ENCODE peak calls at places on chromosomes 13 and 19, in nine cellular contexts. Q is OCI-LY7; Y is AG04450; R is CD8-positive, alpha-beta T cell; E is right lobe of liver; O is heart right ventricle; M is left ventricle myocardium inferior; T is body of pancreas; D is ascending aorta. F is an unnamed sample.

GRCh38 chr19:3423183-3423829 is 56.9 kb downstream of the NFIC start:
- DNase-seq in Q (no peak), Y (no peak), R (no peak), E (peak; percentile 53), O (peak; percentile 32), M (peak; percentile 51), T (no peak), D (no peak), F (peak; percentile 65)

GRCh38 chr19:35053667-35054293 is 12.3 kb downstream of the HPN start:
- DNase-seq in Q (no peak), Y (no peak), R (no peak), E (no peak), O (no peak), M (no peak), T (no peak), D (no peak), F (no peak)

GRCh38 chr13:31965361-31966066 is 66.1 kb upstream of the FRY start:
- DNase-seq in Q (no peak), Y (no peak), R (no peak), E (no peak), O (no peak), M (no peak), T (no peak), D (no peak), F (no peak)

GRCh38 chr19:1220452-1221037 is 15.0 kb downstream of the STK11 start:
- DNase-seq in Q (peak; percentile 47), Y (no peak), R (no peak), E (no peak), O (no peak), M (no peak), T (no peak), D (no peak), F (no peak)

GRCh38 chr19:5147074-5147970 is 178.4 kb downstream of the KDM4B start:
- DNase-seq in Q (no peak), Y (no peak), R (no peak), E (peak; percentile 15), O (no peak), M (no peak), T (no peak), D (no peak), F (no peak)

GRCh38 chr13:42364613-42365000 is 92.7 kb downstream of the AKAP11 start:
- DNase-seq in Q (no peak), Y (no peak), R (no peak), E (no peak), O (no peak), M (no peak), T (no peak), D (no peak), F (no peak)

GRCh38 chr13:30766957-30767603 is 31.7 kb downstream of the ALOX5AP start:
- DNase-seq in Q (peak; percentile 58), Y (no peak), R (no peak), E (no peak), O (no peak), M (no peak), T (no peak), D (no peak), F (no peak)

GRCh38 chr13:76387561-76387960 is 498.6 kb downstream of the KCTD12 start:
- DNase-seq in Q (no peak), Y (no peak), R (no peak), E (no peak), O (no peak), M (no peak), T (no peak), D (no peak), F (no peak)

GRCh38 chr19:34120846-34121639 is 51.3 kb upstream of the LSM14A start:
- DNase-seq in Q (peak; percentile 59), Y (peak; percentile 20), R (peak; percentile 59), E (peak; percentile 30), O (no peak), M (no peak), T (no peak), D (no peak), F (no peak)

GRCh38 chr19:18465214-18465963 is 27.5 kb upstream of the ISYNA1 start:
- DNase-seq in Q (no peak), Y (no peak), R (no peak), E (no peak), O (no peak), M (no peak), T (no peak), D (no peak), F (no peak)
- H3K27ac ChIP-seq in Q (no peak overlapping the region), Y (peak overlapping the region; percentile 82), R (no peak overlapping the region), E (peak overlapping the region; percentile 11), O (peak overlapping the region; percentile 89), M (peak overlapping the region; percentile 90), T (peak overlapping the region; percentile 79), D (peak overlapping the region; percentile 94), F (peak overlapping the region; percentile 88)

GRCh38 chr19:57578487-57579205 is at the start of gene ZNF416:
- DNase-seq in Q (peak; percentile 99), Y (peak; percentile 97), R (peak; percentile 94), E (peak; percentile 94), O (peak; percentile 99), M (peak; percentile 96), T (peak; percentile 97), D (peak; percentile 99), F (peak; percentile 96)
- TF ChIP-seq CTCF in Q (peak; percentile 56), Y (peak; percentile 11), R (no peak), E (no peak), O (no peak), M (peak; percentile 40), T (no peak), D (no peak), F (peak; percentile 17)

DNA sequence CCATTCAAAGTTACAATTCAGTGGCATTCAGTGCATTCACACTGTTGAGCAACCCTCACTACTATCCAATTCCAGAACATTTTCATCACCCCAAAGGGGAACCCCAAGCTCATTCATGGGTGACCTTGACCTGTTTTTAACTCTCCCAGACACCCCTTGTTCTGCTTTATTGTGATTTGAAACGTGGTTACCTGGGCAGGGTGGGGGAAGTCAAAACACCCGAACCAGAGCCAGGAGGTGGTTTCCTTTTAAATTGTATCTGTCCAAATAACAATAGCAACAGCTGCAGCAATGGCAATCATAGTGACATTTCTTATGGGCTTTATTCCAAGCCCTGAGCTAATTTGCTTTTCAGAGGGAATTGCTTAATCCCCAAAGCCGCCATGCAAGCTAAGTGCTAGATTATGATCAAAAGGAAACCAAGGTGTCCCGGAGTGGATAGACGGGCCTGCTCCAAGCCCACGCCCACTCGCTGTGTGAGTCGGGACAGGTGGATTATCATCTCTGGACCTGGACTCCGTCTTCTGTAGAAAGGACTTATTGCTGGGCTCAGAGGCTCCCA is 6.1 kb downstream of the PTGIR start:
- DNase-seq in Q (peak; percentile 34), Y (no peak), R (no peak), E (no peak), O (no peak), M (no peak), T (peak; percentile 85), D (no peak), F (peak; percentile 13)
- H3K27ac ChIP-seq in Q (peak overlapping the region; percentile 42), Y (no peak overlapping the region), R (peak overlapping the region; percentile 21), E (no peak overlapping the region), O (peak overlapping the region; percentile 55), M (peak overlapping the region; percentile 85), T (peak overlapping the region; percentile 92), D (peak overlapping the region; percentile 98), F (peak overlapping the region; percentile 63)

DNA sequence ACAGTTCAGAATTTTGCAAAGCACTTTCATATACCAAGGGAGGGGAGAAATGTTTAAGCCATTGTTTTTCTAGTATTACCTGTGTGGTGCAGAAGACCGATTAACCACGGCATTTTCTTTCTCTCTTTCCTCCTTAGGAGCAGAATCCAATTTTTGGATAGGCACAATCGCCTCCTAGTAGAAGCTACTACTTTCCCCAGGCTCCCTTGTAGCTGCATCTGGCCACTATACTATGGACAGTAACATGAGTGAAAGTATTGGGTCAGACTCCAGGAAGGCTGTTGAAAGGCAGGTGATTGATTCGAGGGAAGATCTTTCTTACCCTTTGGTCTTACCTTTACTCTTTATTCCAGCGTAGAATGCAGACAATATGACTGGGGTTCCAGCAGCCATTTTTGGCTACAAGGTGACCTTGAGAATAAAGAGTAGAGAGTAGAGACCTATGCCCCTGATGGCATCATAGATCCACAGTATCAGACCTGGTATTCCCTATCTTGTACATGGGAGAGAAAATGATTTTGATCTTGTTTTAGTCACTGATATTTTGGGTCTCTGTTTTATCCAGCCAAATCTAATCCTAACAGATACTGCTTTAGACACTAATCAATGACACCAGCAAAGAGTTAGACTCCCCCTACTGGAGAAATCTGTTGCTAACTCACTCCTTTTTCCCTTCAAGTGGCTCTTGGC is 77.0 kb downstream of the LRRC63 start:
- DNase-seq in Q (peak; percentile 67), Y (no peak), R (no peak), E (no peak), O (no peak), M (no peak), T (no peak), D (no peak), F (no peak)
- TF ChIP-seq CTCF in Q (peak; percentile 95), Y (peak; percentile 78), R (peak; percentile 89), E (peak; percentile 72), O (peak; percentile 50), M (peak; percentile 42), T (no peak), D (peak; percentile 6), F (peak; percentile 21)

DNA sequence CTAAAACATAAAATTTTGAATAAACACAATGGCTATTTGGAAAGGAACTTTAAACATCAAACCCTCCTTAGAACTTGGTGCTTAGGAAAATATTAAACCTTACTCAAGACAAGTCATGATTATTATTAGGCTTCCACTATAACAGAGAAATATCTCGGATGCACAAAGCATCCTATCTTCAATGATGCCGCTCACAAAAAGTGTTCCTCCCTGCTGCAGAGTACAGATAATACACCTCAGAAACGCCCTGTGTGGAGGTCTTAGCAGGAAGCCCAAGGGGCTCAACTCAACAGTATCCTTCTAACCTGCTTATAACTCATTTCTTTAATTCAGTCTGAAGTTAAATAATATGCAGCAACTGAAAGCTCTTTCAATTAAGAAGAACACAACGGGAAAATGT is 12.2 kb downstream of the ELF1 start:
- DNase-seq in Q (peak; percentile 58), Y (no peak), R (no peak), E (no peak), O (no peak), M (no peak), T (no peak), D (no peak), F (no peak)
- H3K27ac ChIP-seq in Q (peak overlapping the region; percentile 99), Y (no peak overlapping the region), R (no peak overlapping the region), E (no peak overlapping the region), O (no peak overlapping the region), M (no peak overlapping the region), T (peak overlapping the region; percentile 42), D (no peak overlapping the region), F (no peak overlapping the region)

GRCh38 chr13:77810430-77810829 is 108.2 kb downstream of the EDNRB start:
- DNase-seq in Q (peak; percentile 28), Y (no peak), R (no peak), E (no peak), O (no peak), M (no peak), T (no peak), D (no peak), F (no peak)
- TF ChIP-seq CTCF in Q (peak; percentile 76), Y (peak; percentile 65), R (peak; percentile 1), E (peak; percentile 36), O (no peak), M (peak; percentile 40), T (no peak), D (no peak), F (peak; percentile 22)

F was measured in psoas muscle.